ENCODE peak calls at places on chromosomes 1 and 21, in nine cellular contexts. R, Z, W, P, B, H, V, J and Y are unnamed samples.

GRCh38 chr1:167052389-167052788 is 37.8 kb downstream of the GPA33 start:
- DNase-seq in R (peak), Z (no peak), W (no peak), P (no peak), B (no peak), H (no peak), V (no peak), J (no peak), Y (peak)

GRCh38 chr1:243447342-243447741 is 191.5 kb downstream of the SDCCAG8 start:
- DNase-seq in R (no peak), Z (no peak), W (no peak), P (no peak), B (no peak), H (no peak), V (no peak), J (peak), Y (peak)

GRCh38 chr21:29187939-29188338 is 57.5 kb downstream of the MAP3K7CL start:
- DNase-seq in R (peak), Z (no peak), W (peak), P (no peak), B (no peak), H (peak), V (no peak), J (peak), Y (peak)

GRCh38 chr1:30879126-30879786 is 29.3 kb downstream of the SDC3 start:
- DNase-seq in R (no peak), Z (no peak), W (no peak), P (no peak), B (no peak), H (no peak), V (no peak), J (peak), Y (no peak)

GRCh38 chr1:207831517-207832327 is 79.2 kb downstream of the CD34 start:
- DNase-seq in R (no peak), Z (no peak), W (no peak), P (peak), B (no peak), H (no peak), V (no peak), J (no peak), Y (no peak)

GRCh38 chr1:32372149-32372756 is 9.9 kb downstream of the TSSK3 start:
- DNase-seq in R (no peak), Z (no peak), W (no peak), P (no peak), B (no peak), H (no peak), V (no peak), J (no peak), Y (no peak)

GRCh38 chr21:44845418-44846200 is 27.7 kb upstream of the SUMO3 start:
- DNase-seq in R (no peak), Z (peak), W (peak), P (peak), B (peak), H (no peak), V (no peak), J (peak), Y (peak)

GRCh38 chr1:117389284-117389683 is 22.0 kb downstream of the MAN1A2 start:
- DNase-seq in R (no peak), Z (no peak), W (no peak), P (no peak), B (no peak), H (no peak), V (no peak), J (no peak), Y (no peak)

GRCh38 chr1:61186753-61187152 is 104.4 kb downstream of the NFIA start:
- DNase-seq in R (no peak), Z (no peak), W (no peak), P (no peak), B (no peak), H (no peak), V (no peak), J (no peak), Y (no peak)

DNA sequence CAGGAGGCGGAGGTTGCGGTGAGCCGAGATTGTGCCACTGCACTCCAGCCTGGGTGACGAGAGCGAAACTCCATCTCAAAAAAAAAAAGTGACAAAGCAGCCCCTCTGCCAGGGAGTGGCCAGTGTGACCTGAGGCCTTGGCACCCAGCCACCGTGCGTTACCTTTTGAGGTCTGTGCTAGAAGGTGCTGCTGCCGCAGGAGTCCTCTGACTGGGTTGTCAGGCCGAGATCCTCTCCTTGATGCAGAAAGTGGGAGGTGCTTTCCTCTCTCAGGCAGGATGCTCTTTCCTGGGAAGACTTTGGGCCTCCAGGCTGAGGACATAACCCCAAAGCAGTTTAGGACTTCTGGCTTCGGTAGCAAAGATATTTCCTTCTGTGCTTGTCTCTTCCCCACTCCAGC is 280.5 kb upstream of the VAMP3 start:
- DNase-seq in R (no peak), Z (no peak), W (no peak), P (no peak), B (no peak), H (no peak), V (no peak), J (no peak), Y (no peak)
- H3K27ac ChIP-seq in R (no peak), Z (peak), W (no peak), P (no peak), B (peak), H (no peak), V (no peak), J (no peak), Y (peak)

GRCh38 chr1:165869343-165869742 is 41.9 kb downstream of the UCK2 start:
- DNase-seq in R (no peak), Z (no peak), W (no peak), P (no peak), B (no peak), H (no peak), V (no peak), J (no peak), Y (no peak)

GRCh38 chr1:165873481-165873880 is 46.1 kb downstream of the UCK2 start:
- DNase-seq in R (no peak), Z (no peak), W (no peak), P (no peak), B (no peak), H (no peak), V (no peak), J (no peak), Y (no peak)

GRCh38 chr1:165874643-165875042 is 47.2 kb downstream of the UCK2 start:
- DNase-seq in R (no peak), Z (no peak), W (no peak), P (no peak), B (no peak), H (no peak), V (no peak), J (no peak), Y (no peak)

GRCh38 chr1:165875171-165875570 is 47.8 kb downstream of the UCK2 start:
- DNase-seq in R (no peak), Z (no peak), W (no peak), P (no peak), B (no peak), H (no peak), V (no peak), J (no peak), Y (no peak)

DNA sequence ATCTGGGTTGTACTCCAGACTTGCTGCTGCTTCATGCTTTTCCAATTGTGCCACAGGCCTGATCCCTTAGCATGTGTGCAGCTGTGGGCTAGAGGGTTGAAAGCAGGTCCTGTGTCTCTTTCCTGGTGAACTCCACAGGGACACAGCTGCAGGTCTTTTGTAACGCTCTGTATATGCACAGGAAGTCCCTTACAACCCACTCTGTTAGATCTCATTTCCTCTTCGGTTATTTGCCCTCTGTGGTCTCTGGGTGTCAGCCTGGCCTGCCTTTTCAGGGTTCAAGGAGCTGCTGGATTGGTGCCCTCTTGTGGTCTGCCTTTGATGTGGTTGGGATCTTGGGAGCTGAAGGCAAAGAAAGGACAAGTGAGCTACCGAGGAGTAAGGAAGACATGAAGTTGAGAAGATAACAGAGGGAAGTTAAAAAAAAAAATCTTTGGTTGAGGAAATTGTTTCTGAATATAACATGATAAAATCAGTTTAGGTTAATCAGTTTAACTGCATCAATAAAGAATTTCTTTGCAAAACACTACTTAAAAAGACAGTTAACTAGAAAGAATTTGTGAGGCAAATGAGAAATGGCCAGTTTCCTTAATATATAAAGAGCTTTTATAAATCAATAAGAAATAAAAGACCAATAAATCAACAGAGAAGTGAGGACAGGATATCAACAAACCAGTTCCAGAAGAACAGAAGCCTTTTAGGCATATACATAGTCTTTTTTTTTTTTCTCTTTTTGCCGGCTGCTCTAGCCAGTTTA is 44.1 kb downstream of the UCK2 start:
- DNase-seq in R (peak), Z (no peak), W (no peak), P (no peak), B (peak), H (no peak), V (no peak), J (peak), Y (no peak)
- TF ChIP-seq CTCF in R (peak), Z (no peak), W (no peak), P (no peak), B (peak), H (peak), V (no peak), J (peak), Y (no peak)

DNA sequence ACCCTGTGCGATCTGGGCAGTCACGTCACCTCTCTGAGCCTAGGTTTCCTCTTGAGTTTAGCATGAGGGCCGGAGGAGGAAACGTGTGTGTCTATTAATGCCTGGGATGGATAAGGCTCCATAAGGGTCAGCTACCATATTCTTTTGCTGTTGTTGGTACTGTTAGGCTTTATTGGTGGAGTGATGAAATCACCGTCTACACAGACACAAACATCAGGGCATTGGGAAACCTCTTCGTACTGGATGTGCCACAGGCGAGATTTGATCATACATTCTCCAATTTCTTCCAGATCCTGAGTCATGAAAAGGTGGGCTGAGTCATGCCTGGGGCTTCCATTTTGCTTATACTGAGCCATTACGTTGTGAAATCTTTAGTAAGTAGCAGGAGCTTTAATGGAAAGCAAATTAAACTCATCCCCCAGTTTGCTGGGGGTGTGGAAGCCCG is 24.9 kb upstream of the GRHL3 start:
- DNase-seq in R (no peak), Z (peak), W (no peak), P (no peak), B (peak), H (peak), V (no peak), J (peak), Y (peak)
- H3K27ac ChIP-seq in R (no peak), Z (peak), W (no peak), P (peak), B (peak), H (peak), V (no peak), J (peak), Y (peak)

GRCh38 chr1:42144336-42145189 is 8.6 kb upstream of the GUCA2B start:
- DNase-seq in R (no peak), Z (no peak), W (no peak), P (no peak), B (no peak), H (no peak), V (no peak), J (no peak), Y (no peak)
- TF ChIP-seq CTCF in R (no peak), Z (no peak), W (no peak), P (no peak), B (no peak), H (no peak), V (no peak), J (no peak), Y (no peak)